ENCODE peak calls at places on chromosomes 4 and X, in seven cellular contexts. D, Q, A, E, L, R and J are unnamed samples.

GRCh38 chr4:48139688-48140087 is 5.6 kb upstream of the TXK start:
- DNase-seq in Q (no peak), L (no peak), A (no peak), E (peak; percentile 68), R (no peak), D (no peak), J (no peak)

GRCh38 chr4:1222036-1222789 is 26.7 kb downstream of the CTBP1 start:
- DNase-seq in R (no peak), Q (no peak), L (no peak), E (no peak), D (no peak), A (no peak), J (no peak)

GRCh38 chr4:157184300-157184699 is 36.2 kb upstream of the GRIA2 start:
- DNase-seq in E (no peak), R (no peak), L (no peak), A (no peak), D (no peak), Q (no peak), J (no peak)

GRCh38 chr4:168848977-168849687 is 160.9 kb downstream of the CBR4 start:
- DNase-seq in D (no peak), E (peak; percentile 71), Q (no peak), L (peak; percentile 20), A (no peak), R (no peak), J (peak; percentile 65)

GRCh38 chr4:189322426-189322825 is 618.2 kb upstream of the FRG1 start:
- DNase-seq in Q (no peak), E (no peak), R (no peak), A (no peak), D (no peak), L (no peak), J (no peak)

GRCh38 chr4:113885291-113885690 is 94.2 kb downstream of the ARSJ start:
- DNase-seq in L (no peak), D (no peak), Q (no peak), A (no peak), R (no peak), E (peak; percentile 82), J (no peak)

GRCh38 chr4:101961144-101961543 is 170.6 kb downstream of the BANK1 start:
- DNase-seq in A (no peak), Q (no peak), L (no peak), D (no peak), R (no peak), E (no peak), J (peak; percentile 46)

GRCh38 chr4:175106301-175106700 is 188.1 kb downstream of the ADAM29 start:
- DNase-seq in Q (no peak), R (no peak), D (no peak), A (no peak), L (no peak), E (no peak), J (no peak)

GRCh38 chr4:177367336-177367735 is 57.7 kb downstream of the NEIL3 start:
- DNase-seq in L (no peak), R (no peak), E (no peak), D (peak; percentile 5), Q (no peak), A (no peak), J (peak; percentile 45)

GRCh38 chr4:102196221-102196620 is 149.1 kb downstream of the SLC39A8 start:
- DNase-seq in R (no peak), D (no peak), E (peak; percentile 61), A (no peak), L (no peak), Q (no peak), J (no peak)

GRCh38 chr4:101649790-101650450 is 140.6 kb upstream of the BANK1 start:
- DNase-seq in A (no peak), Q (no peak), D (no peak), R (no peak), E (no peak), L (peak; percentile 2), J (peak; percentile 10)

GRCh38 chr4:82017680-82018079 is 356.1 kb downstream of the HNRNPD start:
- DNase-seq in A (no peak), E (peak; percentile 7), D (peak; percentile 58), Q (no peak), L (peak; percentile 80), R (no peak), J (peak; percentile 25)

GRCh38 chrX:11629593-11630211 is 36.0 kb downstream of the ARHGAP6 start:
- DNase-seq in D (no peak), E (no peak), A (peak; percentile 65), L (peak; percentile 30), Q (peak; percentile 64), R (peak; percentile 11), J (peak; percentile 83)

GRCh38 chr4:21512351-21512750 is 436.2 kb downstream of the KCNIP4 start:
- DNase-seq in A (no peak), L (peak; percentile 73), D (peak; percentile 16), Q (no peak), E (peak; percentile 71), R (no peak), J (peak; percentile 68)

GRCh38 chrX:103356023-103356798 is at the start of gene TCEAL9:
- DNase-seq in L (peak; percentile 88), D (peak; percentile 5), Q (peak; percentile 77), A (peak; percentile 84), E (peak; percentile 79), R (peak; percentile 20), J (peak; percentile 91)

GRCh38 chrX:38426785-38427184 is 74.4 kb downstream of the OTC start:
- DNase-seq in E (peak; percentile 1), R (no peak), L (no peak), Q (no peak), A (no peak), D (no peak), J (peak; percentile 42)

GRCh38 chr4:144656857-144657256 is 10.9 kb downstream of the HHIP start:
- DNase-seq in Q (no peak), R (no peak), E (no peak), L (no peak), D (no peak), A (no peak), J (peak; percentile 36)

GRCh38 chrX:30301977-30302376 is 7.2 kb downstream of the NR0B1 start:
- DNase-seq in L (peak; percentile 70), E (no peak), Q (no peak), D (no peak), R (no peak), A (no peak), J (no peak)

GRCh38 chrX:44428989-44429627 is 85.6 kb upstream of the EFHC2 start:
- DNase-seq in E (no peak), A (no peak), D (no peak), R (no peak), Q (no peak), L (no peak), J (no peak)

GRCh38 chr4:186249785-186250739 is 15.9 kb upstream of the F11 start:
- DNase-seq in L (no peak), E (no peak), Q (no peak), D (no peak), R (no peak), A (no peak), J (peak; percentile 56)

GRCh38 chr4:47110670-47111069 is 79.3 kb downstream of the GABRB1 start:
- DNase-seq in E (no peak), Q (no peak), L (no peak), A (no peak), R (no peak), D (no peak), J (no peak)

GRCh38 chrX:148567229-148567628 is 66.8 kb downstream of the AFF2 start:
- DNase-seq in L (peak; percentile 59), A (no peak), D (no peak), R (no peak), Q (no peak), E (no peak), J (peak; percentile 27)

GRCh38 chrX:35711281-35711680 is 86.9 kb upstream of the MAGEB16 start:
- DNase-seq in Q (no peak), E (no peak), D (no peak), A (no peak), R (no peak), L (no peak), J (no peak)

GRCh38 chr4:3786196-3786869 is 20.1 kb downstream of the ADRA2C start:
- DNase-seq in A (no peak), E (no peak), Q (no peak), R (no peak), D (no peak), L (no peak), J (no peak)
- TF ChIP-seq CTCF in A (no peak), E (no peak), Q (peak; percentile 24), R (no peak), D (no peak), L (no peak), J (no peak)

DNA sequence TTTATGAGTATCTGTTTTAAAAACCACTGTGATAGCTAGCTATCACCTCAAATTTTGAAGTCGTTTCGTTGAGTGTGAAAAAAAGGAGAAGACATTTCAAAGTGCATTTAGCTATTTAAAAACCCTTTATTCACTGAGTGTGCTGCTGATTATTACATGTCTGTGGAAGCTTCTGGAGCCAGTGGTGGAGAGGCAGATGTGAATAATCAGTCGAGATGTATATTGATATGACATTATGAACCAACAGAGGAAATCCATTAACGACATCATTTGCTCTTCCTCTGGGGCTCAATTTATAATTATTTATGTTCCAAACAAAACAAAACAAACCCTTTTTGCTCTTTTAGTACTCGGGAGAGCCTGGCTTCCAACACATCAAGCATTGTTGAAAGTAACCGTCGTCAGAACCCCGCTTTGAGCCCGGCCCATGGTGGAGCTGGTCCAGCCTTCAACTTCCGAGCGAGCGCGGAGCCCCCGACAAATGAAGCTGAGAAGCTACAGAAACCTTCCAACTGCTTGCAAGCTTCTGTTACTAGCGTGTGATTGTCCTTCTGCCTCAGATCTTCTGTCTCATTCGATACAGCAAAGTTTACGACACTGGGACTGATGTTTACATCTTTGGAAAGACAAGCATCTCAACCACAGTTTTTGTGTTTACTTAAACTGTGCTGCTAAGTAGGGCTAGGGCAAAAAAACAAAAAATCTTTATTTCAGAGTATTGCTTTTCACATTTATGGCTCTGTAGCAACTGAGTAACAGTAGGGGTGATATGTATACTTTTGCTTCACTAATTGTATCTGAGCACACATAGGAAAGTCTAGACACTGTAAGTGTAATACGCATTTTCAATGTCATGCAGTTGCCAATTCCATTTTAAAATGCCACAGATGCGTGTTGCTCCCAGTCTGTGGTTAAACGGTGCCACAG is 111.9 kb downstream of the STOX2 start:
- DNase-seq in Q (no peak), E (no peak), A (no peak), R (no peak), D (no peak), L (no peak), J (peak; percentile 5)
- H3K4me3 ChIP-seq in Q (no peak overlapping the region), E (no peak overlapping the region), A (no peak overlapping the region), R (no peak overlapping the region), D (no peak overlapping the region), L (no peak overlapping the region), J (no peak overlapping the region)

GRCh38 chr4:176300036-176300435 is 19.7 kb upstream of the SPCS3 start:
- DNase-seq in L (no peak), A (no peak), R (no peak), Q (no peak), D (no peak), E (no peak), J (no peak)
- TF ChIP-seq CTCF in L (no peak), A (no peak), R (no peak), Q (no peak), D (no peak), E (no peak), J (no peak)

DNA sequence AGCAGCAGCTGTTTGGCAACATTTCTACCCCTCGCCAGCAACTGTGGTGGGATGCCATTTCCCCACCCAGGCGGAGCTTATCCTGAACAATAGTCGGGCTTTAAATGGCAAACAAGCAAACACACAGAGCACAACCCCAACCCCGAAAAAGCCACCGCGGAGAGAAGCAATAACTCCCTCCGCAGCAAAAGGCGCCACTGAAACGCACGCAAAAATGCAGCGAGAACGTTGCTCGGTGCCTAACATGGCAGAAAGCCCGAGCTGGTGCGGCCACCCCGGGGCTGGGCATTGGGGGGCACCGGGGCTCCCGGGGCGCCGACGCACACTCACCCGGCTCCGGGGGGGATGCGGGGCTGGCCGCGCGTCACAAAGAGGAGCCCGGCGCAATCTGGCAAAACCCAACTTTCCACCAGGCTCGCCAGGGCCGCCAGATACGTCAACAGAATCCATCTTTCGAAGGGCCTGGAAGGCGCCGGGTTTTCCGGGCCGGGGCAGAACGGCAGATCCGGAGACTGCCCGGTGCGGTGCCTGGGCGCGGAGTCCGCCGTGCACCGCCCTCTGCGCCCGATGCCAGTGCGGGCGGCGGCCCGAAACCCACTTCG is 818 bp downstream of the RAI2 start:
- DNase-seq in L (peak; percentile 20), E (peak; percentile 1), A (no peak), Q (no peak), D (no peak), R (no peak), J (no peak)
- H3K4me3 ChIP-seq in L (peak overlapping the region; percentile 32), E (peak overlapping the region; percentile 34), A (peak overlapping the region; percentile 57), Q (peak overlapping the region; percentile 59), D (no peak overlapping the region), R (peak overlapping the region; percentile 35), J (peak overlapping the region; percentile 26)